ENCODE peak calls at places on chromosomes 11 and 22, in seven cellular contexts. T is breast epithelium, D is stomach, U is HCT116, Z is suprapubic skin, S is K562, J is SK-N-MC. P is an unnamed sample.

GRCh38 chr11:69801513-69802335 is 17.5 kb downstream of the FGF3 start:
- DNase-seq in T (no peak), D (peak), U (peak), Z (no peak), S (peak), J (no peak), P (no peak)

GRCh38 chr11:111327908-111328624 is 29.7 kb downstream of the POU2AF3 start:
- DNase-seq in T (no peak), D (peak), U (no peak), Z (no peak), S (no peak), J (no peak), P (peak)

GRCh38 chr22:46801331-46801811 is 38.9 kb downstream of the TBC1D22A start:
- DNase-seq in T (no peak), D (no peak), U (no peak), Z (no peak), S (no peak), J (no peak), P (no peak)

GRCh38 chr22:27879923-27880322 is 39.1 kb downstream of the PITPNB start:
- DNase-seq in T (no peak), D (no peak), U (peak), Z (no peak), S (peak), J (no peak), P (no peak)

GRCh38 chr22:17100621-17101020 is 15.8 kb downstream of the IL17RA start:
- DNase-seq in T (no peak), D (no peak), U (no peak), Z (no peak), S (no peak), J (no peak), P (no peak)

GRCh38 chr22:48952256-48953102 is 875.2 kb downstream of the BRD1 start:
- DNase-seq in T (no peak), D (peak), U (no peak), Z (no peak), S (no peak), J (no peak), P (peak)

GRCh38 chr22:49412236-49412635 is 415.4 kb downstream of the BRD1 start:
- DNase-seq in T (no peak), D (no peak), U (no peak), Z (no peak), S (no peak), J (no peak), P (no peak)

GRCh38 chr11:30423886-30424285 is 101.0 kb downstream of the ARL14EP start:
- DNase-seq in T (no peak), D (no peak), U (no peak), Z (no peak), S (no peak), J (no peak), P (no peak)

GRCh38 chr11:93737904-93738612 is 3.2 kb downstream of the TAF1D start:
- DNase-seq in T (no peak), D (no peak), U (no peak), Z (no peak), S (no peak), J (no peak), P (no peak)

GRCh38 chr11:113159967-113160621 is 154.3 kb upstream of the TTC12 start:
- DNase-seq in T (no peak), D (no peak), U (no peak), Z (no peak), S (no peak), J (no peak), P (no peak)

GRCh38 chr11:77590194-77590591 is 440 bp downstream of the AQP11 start:
- DNase-seq in T (no peak), D (peak), U (no peak), Z (no peak), S (no peak), J (no peak), P (peak)

GRCh38 chr11:68013611-68014156 is 3.6 kb downstream of the ALDH3B1 start:
- DNase-seq in T (no peak), D (no peak), U (no peak), Z (no peak), S (no peak), J (no peak), P (no peak)

GRCh38 chr11:64122411-64123101 is 43.4 kb downstream of the MACROD1 start:
- DNase-seq in T (no peak), D (no peak), U (no peak), Z (no peak), S (no peak), J (no peak), P (no peak)

GRCh38 chr11:61787928-61788491 is 4.4 kb downstream of the TMEM258 start:
- DNase-seq in T (no peak), D (peak), U (peak), Z (no peak), S (peak), J (no peak), P (no peak)

DNA sequence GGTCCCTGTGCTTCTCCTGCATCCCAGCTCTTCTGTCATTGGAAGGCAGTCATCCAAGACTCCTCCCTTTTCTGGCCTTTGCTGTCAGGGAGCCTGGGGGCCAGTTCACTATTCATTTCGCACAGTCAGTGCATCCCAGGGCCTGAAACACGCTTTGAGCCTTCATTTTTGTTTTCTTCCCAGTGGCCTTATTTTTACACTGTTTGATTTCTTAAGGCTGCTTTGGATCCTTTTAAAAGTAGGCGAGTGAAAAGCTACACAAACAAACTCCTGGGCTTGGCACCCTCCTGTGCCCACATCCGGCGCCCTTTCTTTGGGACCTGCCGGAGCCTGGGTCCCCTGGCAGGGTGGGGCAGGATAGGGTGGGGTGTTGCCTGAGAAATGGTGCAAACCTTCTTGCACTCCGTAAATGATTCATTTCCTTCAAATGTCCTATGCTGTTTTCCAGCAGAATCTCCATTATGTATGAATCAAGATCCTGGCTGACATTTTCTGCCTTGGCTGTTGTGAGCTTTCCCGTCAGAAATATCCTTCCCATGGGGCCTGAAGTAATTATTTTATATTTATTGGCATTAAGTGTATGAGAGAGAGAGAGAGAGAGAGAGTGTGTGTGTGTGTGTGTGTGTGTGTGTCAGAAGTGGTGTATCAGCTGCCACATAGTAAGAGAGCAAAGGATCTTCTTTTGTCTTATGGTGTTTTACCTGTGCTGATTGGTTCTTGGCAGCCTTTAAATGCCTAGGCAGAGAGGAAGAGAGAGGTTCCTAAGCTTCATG is 45.6 kb downstream of the BCR start:
- DNase-seq in T (no peak), D (peak), U (no peak), Z (no peak), S (no peak), J (no peak), P (peak)
- TF ChIP-seq POLR2AphosphoS5 in T (no peak), D (no peak), U (no peak), Z (no peak), S (no peak), J (no peak), P (peak)

GRCh38 chr22:40414306-40414705 is 43.9 kb downstream of the SGSM3 start:
- DNase-seq in T (no peak), D (no peak), U (no peak), Z (no peak), S (no peak), J (no peak), P (no peak)
- TF ChIP-seq POLR2AphosphoS5 in T (no peak), D (no peak), U (no peak), Z (no peak), S (no peak), J (peak), P (no peak)

DNA sequence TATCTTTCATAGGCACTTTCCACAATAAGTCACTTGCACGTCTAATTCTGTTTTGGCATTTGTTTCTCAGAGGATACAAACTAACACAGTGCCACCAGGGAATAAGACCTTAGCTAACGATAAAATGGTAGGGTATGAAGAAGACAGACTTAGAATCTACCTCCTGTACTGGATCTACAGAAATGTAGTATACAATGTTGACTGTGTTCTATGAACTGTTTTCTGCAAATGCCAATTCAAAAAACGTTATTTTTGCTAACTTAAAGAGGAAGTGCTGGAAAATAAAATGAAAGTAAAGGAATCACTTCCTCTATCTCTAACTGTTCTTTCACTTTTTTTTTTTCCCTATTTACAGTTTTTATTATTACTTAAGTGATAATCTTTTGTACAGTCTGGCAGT is 17.8 kb upstream of the PDE3B start:
- DNase-seq in T (no peak), D (no peak), U (no peak), Z (no peak), S (no peak), J (no peak), P (no peak)
- TF ChIP-seq POLR2AphosphoS5 in T (no peak), D (no peak), U (no peak), Z (no peak), S (no peak), J (no peak), P (no peak)

GRCh38 chr11:118277312-118277711 is 13.2 kb upstream of the MPZL2 start:
- DNase-seq in T (peak), D (peak), U (peak), Z (no peak), S (no peak), J (no peak), P (peak)
- TF ChIP-seq POLR2AphosphoS5 in T (no peak), D (peak), U (peak), Z (no peak), S (no peak), J (no peak), P (peak)

GRCh38 chr11:20112291-20113146 is 47.8 kb downstream of the DBX1 start:
- DNase-seq in T (peak), D (peak), U (peak), Z (no peak), S (peak), J (no peak), P (peak)
- TF ChIP-seq POLR2AphosphoS5 in T (no peak), D (peak), U (peak), Z (no peak), S (no peak), J (no peak), P (peak)

DNA sequence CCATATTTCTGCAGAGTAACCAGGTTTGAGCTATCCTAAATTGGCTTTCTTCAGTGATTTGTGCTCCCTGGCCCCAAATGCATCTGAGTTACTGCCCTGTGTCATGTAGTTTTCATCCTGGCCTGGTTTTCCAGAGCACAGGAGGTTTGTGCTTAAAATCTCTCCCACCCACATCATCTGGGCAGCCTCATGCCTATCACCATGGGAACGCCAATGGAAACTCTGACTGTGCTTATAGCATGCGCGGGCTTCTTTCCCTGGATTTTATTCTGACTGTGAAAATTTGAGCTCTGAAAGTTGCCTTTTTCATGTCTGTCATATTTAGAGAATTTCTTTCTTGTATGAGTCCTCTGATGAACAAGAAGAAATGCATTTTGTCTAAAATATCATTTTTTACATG is 55.3 kb downstream of the IRAG1 start:
- DNase-seq in T (no peak), D (no peak), U (no peak), Z (peak), S (no peak), J (no peak), P (no peak)
- TF ChIP-seq POLR2AphosphoS5 in T (peak), D (no peak), U (no peak), Z (no peak), S (no peak), J (no peak), P (no peak)

GRCh38 chr11:132427611-132428010 is 1057.2 kb downstream of the NTM start:
- DNase-seq in T (no peak), D (no peak), U (no peak), Z (no peak), S (no peak), J (no peak), P (no peak)
- TF ChIP-seq POLR2AphosphoS5 in T (no peak), D (no peak), U (no peak), Z (no peak), S (no peak), J (no peak), P (no peak)

GRCh38 chr22:26842103-26842502 is 184.7 kb downstream of the MIAT start:
- DNase-seq in T (no peak), D (no peak), U (no peak), Z (no peak), S (no peak), J (no peak), P (no peak)

GRCh38 chr22:26835023-26835422 is 177.6 kb downstream of the MIAT start:
- DNase-seq in T (no peak), D (no peak), U (no peak), Z (no peak), S (no peak), J (no peak), P (no peak)

GRCh38 chr22:26835929-26836528 is 178.6 kb downstream of the MIAT start:
- DNase-seq in T (no peak), D (peak), U (peak), Z (no peak), S (peak), J (no peak), P (no peak)

GRCh38 chr22:26837784-26838520 is 180.6 kb downstream of the MIAT start:
- DNase-seq in T (no peak), D (no peak), U (no peak), Z (peak), S (no peak), J (no peak), P (no peak)
- TF ChIP-seq POLR2AphosphoS5 in T (no peak), D (no peak), U (no peak), Z (no peak), S (no peak), J (no peak), P (no peak)

DNA sequence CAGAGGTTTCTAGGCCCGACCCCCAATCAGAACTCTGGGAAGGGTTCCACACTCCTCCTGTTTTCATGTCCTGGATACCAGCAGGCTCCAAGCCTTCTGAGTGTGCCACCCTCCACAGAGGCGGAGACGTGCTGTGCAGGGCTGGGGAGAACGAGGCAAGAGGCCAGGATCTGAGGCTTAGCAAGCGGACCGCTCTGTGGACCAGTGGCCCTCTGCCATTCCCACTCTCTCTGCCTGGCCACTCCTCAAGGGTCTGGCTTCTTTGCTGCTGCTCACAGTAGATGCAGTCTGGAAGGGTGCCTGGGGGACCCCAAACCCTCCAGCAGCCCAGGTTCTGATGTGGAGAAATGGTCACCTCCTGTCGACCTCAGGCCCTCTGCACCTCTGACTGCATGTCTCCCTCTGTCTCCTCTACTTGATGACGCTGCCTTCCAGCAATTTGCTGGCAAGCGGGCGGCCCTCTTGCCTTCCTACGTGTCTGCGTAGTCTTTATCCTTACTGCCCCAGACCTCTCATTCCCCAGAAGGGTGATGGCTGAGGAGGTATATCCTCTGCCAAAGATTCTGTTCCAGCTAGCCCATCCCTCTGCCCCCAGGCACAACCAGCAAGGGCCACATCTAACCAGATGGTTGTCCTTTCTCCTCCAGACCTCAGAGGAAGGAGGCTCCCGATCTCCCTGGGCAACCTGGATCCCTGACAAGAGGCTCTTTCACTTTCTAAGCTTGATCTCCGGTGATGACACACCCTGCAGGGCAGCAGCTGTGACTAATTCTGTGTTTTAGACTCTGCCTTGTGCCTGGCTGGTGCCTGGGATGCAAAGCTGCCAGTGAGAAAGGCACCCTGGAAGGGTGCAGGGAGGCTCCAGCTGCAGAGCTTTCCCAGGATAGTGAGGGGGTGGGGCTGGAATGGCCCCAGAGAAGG is 87.3 kb downstream of the NAT10 start:
- DNase-seq in T (peak), D (peak), U (peak), Z (no peak), S (no peak), J (no peak), P (peak)
- TF ChIP-seq POLR2AphosphoS5 in T (no peak), D (no peak), U (no peak), Z (peak), S (no peak), J (no peak), P (no peak)